ENCODE peak calls at places on chromosomes 7 and 10, in five cellular contexts. B is neuronal stem cell, A is IMR-90, I is H9, D is mesenchymal stem cell. P is an unnamed sample.

GRCh38 chr7:24764972-24765744 is 7.9 kb upstream of the GSDME start:
- DNase-seq in I (no peak), B (no peak), A (peak; percentile 52), D (peak; percentile 38), P (no peak)

GRCh38 chr7:100166966-100167911 is 1.2 kb downstream of the GAL3ST4 start:
- DNase-seq in D (no peak), A (no peak), B (no peak), I (no peak), P (no peak)

GRCh38 chr7:44977304-44977858 is 1.4 kb downstream of the MYO1G start:
- DNase-seq in A (no peak), I (no peak), D (no peak), B (no peak), P (no peak)

GRCh38 chr10:22043327-22043633 is 39.8 kb upstream of the DNAJC1 start:
- DNase-seq in D (no peak), A (no peak), I (no peak), B (no peak), P (no peak)

GRCh38 chr7:5424689-5425506 is 1.3 kb upstream of the TNRC18 start:
- DNase-seq in D (peak; percentile 51), B (no peak), A (peak; percentile 33), I (no peak), P (no peak)

GRCh38 chr7:64314493-64315020 is 796 bp downstream of the ZNF736 start:
- DNase-seq in D (no peak), A (no peak), B (no peak), I (no peak), P (no peak)

GRCh38 chr7:833601-834258 is 1.5 kb downstream of the SUN1 start:
- DNase-seq in B (no peak), I (no peak), A (peak; percentile 30), D (peak; percentile 26), P (no peak)

GRCh38 chr10:124128811-124129145 is 35.4 kb upstream of the CHST15 start:
- DNase-seq in B (no peak), A (no peak), D (no peak), I (no peak), P (no peak)

GRCh38 chr10:80204801-80205477 is 398 bp downstream of the ANXA11 start:
- DNase-seq in B (no peak), A (peak; percentile 30), D (peak; percentile 45), I (no peak), P (no peak)

GRCh38 chr10:78952018-78952417 is 116.7 kb upstream of the ZMIZ1 start:
- DNase-seq in I (no peak), B (no peak), D (peak; percentile 53), A (peak; percentile 46), P (no peak)

GRCh38 chr7:139731802-139732470 is 45.9 kb downstream of the HIPK2 start:
- DNase-seq in A (peak; percentile 83), B (no peak), D (peak; percentile 95), I (no peak), P (no peak)

GRCh38 chr7:84914598-84914997 is 272.3 kb downstream of the SEMA3D start:
- DNase-seq in I (no peak), D (no peak), A (no peak), B (no peak), P (no peak)

GRCh38 chr7:95628831-95629439 is 32.6 kb upstream of the PDK4 start:
- DNase-seq in B (no peak), I (no peak), D (peak; percentile 59), A (peak; percentile 13), P (no peak)

GRCh38 chr10:71161429-71161828 is 50.9 kb upstream of the UNC5B start:
- DNase-seq in B (no peak), D (peak; percentile 13), A (peak; percentile 6), I (no peak), P (no peak)

GRCh38 chr7:105775580-105775979 is 100.8 kb downstream of the ATXN7L1 start:
- DNase-seq in B (no peak), D (peak; percentile 73), A (no peak), I (no peak), P (no peak)

GRCh38 chr7:105602325-105603305 is 21.3 kb upstream of the EFCAB10 start:
- DNase-seq in A (peak; percentile 45), D (no peak), B (no peak), I (no peak), P (no peak)

GRCh38 chr10:58970160-58970915 is 206.1 kb upstream of the PHYHIPL start:
- DNase-seq in D (no peak), A (no peak), B (no peak), I (no peak), P (no peak)

GRCh38 chr7:27245124-27245797 is 2.7 kb downstream of the EVX1 start:
- DNase-seq in B (no peak), I (peak; percentile 40), D (no peak), A (no peak), P (no peak)

GRCh38 chr7:140223515-140224221 is 46.9 kb upstream of the KDM7A start:
- DNase-seq in D (no peak), B (no peak), I (no peak), A (no peak), P (no peak)

GRCh38 chr7:143205560-143206293 is 16.1 kb upstream of the TAS2R40 start:
- DNase-seq in D (no peak), I (no peak), A (no peak), B (no peak), P (no peak)

GRCh38 chr10:115427611-115428010 is 334.4 kb downstream of the ATRNL1 start:
- DNase-seq in I (no peak), B (no peak), D (no peak), A (no peak), P (no peak)

GRCh38 chr10:17984056-17984455 is 32.3 kb downstream of the SLC39A12 start:
- DNase-seq in I (no peak), D (peak; percentile 12), A (peak; percentile 49), B (no peak), P (no peak)

GRCh38 chr7:116347151-116347832 is 137.0 kb downstream of the TES start:
- DNase-seq in B (no peak), D (no peak), I (no peak), A (no peak), P (no peak)

GRCh38 chr7:48046458-48046857 is 11.1 kb downstream of the C7orf57 start:
- DNase-seq in B (no peak), A (no peak), I (no peak), D (no peak), P (no peak)

GRCh38 chr7:48009257-48009656 is 19.6 kb downstream of the SUN3 start:
- DNase-seq in D (no peak), B (no peak), A (no peak), I (no peak), P (no peak)

GRCh38 chr10:116866987-116867595 is 17.8 kb downstream of the ENO4 start:
- DNase-seq in B (no peak), A (peak; percentile 47), D (peak; percentile 9), I (no peak), P (no peak)

GRCh38 chr10:124719213-124719851 is 24.8 kb downstream of the FAM53B start:
- DNase-seq in A (peak; percentile 52), D (no peak), B (no peak), I (no peak), P (no peak)

DNA sequence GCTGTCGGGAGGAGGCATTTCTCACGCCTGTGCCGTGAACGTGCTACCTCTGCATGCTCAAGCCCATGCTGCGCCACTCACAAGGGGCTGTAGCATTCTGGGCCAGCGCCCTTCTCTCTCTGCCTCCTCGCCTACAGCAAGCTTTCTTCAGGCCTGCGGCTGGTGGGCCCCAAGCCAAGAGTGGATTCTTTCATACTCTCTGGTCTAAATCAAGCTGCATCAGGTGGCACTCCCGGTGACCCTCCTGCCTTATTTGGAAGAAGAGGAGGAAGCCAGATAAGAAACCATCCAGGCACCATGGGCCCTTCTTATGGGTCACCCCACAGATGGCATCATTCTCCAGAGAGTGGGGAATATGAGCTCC is 86.7 kb upstream of the DUSP5 start:
- DNase-seq in D (no peak), I (no peak), B (no peak), A (peak; percentile 75), P (no peak)
- H2BK120ac ChIP-seq in D (peak overlapping the region; percentile 7), I (no peak overlapping the region), B (no peak overlapping the region), A (peak overlapping the region; percentile 100), P (no peak overlapping the region)

GRCh38 chr10:97711640-97712267 is 1.8 kb upstream of the MARVELD1 start:
- DNase-seq in I (no peak), D (no peak), A (no peak), B (no peak), P (no peak)

GRCh38 chr10:97714401-97715258 is 1.1 kb downstream of the MARVELD1 start:
- DNase-seq in D (peak; percentile 80), A (peak; percentile 71), B (no peak), I (peak; percentile 86), P (no peak)

GRCh38 chr10:97715259-97715874 is 1.8 kb downstream of the MARVELD1 start:
- DNase-seq in I (peak; percentile 44), A (no peak), D (no peak), B (no peak), P (no peak)

GRCh38 chr10:97713351-97713827 is at the start of gene MARVELD1:
- DNase-seq in I (peak; percentile 88), A (peak; percentile 77), B (peak; percentile 59), D (peak; percentile 83), P (no peak)

DNA sequence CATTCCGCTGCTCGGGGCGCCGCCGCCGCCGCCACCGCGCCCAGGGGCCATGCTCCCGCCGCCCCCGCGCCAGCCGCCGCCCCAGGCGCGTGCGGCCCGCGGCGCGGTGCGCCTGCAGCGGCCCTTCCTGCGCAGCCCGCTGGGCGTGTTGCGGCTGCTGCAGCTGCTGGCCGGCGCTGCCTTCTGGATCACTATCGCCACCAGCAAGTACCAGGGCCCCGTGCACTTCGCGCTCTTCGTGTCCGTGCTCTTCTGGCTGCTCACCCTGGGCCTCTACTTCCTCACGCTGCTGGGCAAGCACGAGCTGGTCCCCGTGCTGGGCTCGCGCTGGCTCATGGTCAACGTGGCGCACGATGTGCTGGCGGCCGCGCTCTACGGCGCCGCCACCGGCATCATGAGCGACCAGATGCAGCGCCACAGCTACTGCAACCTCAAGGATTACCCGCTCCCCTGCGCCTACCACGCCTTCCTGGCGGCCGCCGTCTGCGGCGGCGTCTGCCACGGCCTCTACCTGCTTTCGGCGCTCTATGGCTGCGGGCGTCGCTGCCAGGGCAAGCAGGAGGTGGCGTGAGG is 384 bp downstream of the MARVELD1 start:
- DNase-seq in I (peak; percentile 77), D (peak; percentile 85), B (peak; percentile 68), A (peak; percentile 74), P (no peak)
- H2BK120ac ChIP-seq in I (no peak overlapping the region), D (peak overlapping the region; percentile 77), B (no peak overlapping the region), A (peak overlapping the region; percentile 64), P (peak overlapping the region; percentile 77)

GRCh38 chr10:131094406-131095108 is 217.0 kb downstream of the TCERG1L start:
- DNase-seq in B (no peak), I (peak; percentile 68), D (no peak), A (no peak), P (no peak)
- H2BK120ac ChIP-seq in B (peak overlapping the region; percentile 93), I (no peak overlapping the region), D (no peak overlapping the region), A (no peak overlapping the region), P (no peak overlapping the region)

DNA sequence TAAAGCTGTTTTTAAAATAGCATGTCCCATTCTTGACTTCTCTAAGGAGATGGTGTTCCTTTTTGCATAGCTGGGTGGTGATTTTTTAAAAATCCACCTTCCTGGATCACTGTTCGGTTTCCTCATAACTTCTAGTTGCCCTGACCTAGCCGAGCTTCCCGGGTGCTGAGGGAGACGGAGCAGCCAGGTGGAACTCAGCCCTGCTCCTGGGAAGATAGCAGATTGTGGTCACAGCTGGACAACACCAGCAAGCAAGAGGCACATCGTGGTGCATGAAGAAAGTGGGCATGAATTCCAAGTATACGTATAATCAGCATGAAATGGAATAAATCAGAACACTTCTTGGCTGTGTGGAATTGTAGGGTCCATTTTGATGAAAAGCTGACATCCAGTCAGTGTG is 73.5 kb upstream of the RSU1 start:
- DNase-seq in B (no peak), D (no peak), A (no peak), I (no peak), P (no peak)
- H2BK120ac ChIP-seq in B (no peak overlapping the region), D (no peak overlapping the region), A (no peak overlapping the region), I (no peak overlapping the region), P (no peak overlapping the region)